ENCODE peak calls at places on chromosomes 1 and 21, in four cellular contexts. One of them, this sample, is unnamed.

GRCh38 chr1:44786138-44786840 is 1.7 kb downstream of the BEST4 start:
- DNase-seq in fibroblast of mammary gland: peak; percentile 58
- DNase-seq in WERI-Rb-1: peak; percentile 70
- DNase-seq in posterior cingulate gyrus: no peak
- DNase-seq in this sample: peak; percentile 75

GRCh38 chr1:154906621-154907081 is 29.9 kb downstream of the PMVK start:
- DNase-seq in fibroblast of mammary gland: peak; percentile 26
- DNase-seq in WERI-Rb-1: no peak
- DNase-seq in posterior cingulate gyrus: no peak
- DNase-seq in this sample: no peak

GRCh38 chr21:25862596-25862995 is 127.8 kb downstream of the GABPA start:
- DNase-seq in fibroblast of mammary gland: peak; percentile 47
- DNase-seq in WERI-Rb-1: peak; percentile 19
- DNase-seq in posterior cingulate gyrus: no peak
- DNase-seq in this sample: peak; percentile 31

GRCh38 chr1:226692868-226693267 is 46.2 kb downstream of the ITPKB start:
- DNase-seq in fibroblast of mammary gland: no peak
- DNase-seq in WERI-Rb-1: no peak
- DNase-seq in posterior cingulate gyrus: no peak
- DNase-seq in this sample: no peak

GRCh38 chr21:16678479-16678878 is 834.4 kb upstream of the CXADR start:
- DNase-seq in fibroblast of mammary gland: no peak
- DNase-seq in WERI-Rb-1: no peak
- DNase-seq in posterior cingulate gyrus: no peak
- DNase-seq in this sample: no peak

GRCh38 chr1:43285269-43285986 is at the start of gene C1orf210:
- DNase-seq in fibroblast of mammary gland: no peak
- DNase-seq in WERI-Rb-1: no peak
- DNase-seq in posterior cingulate gyrus: no peak
- DNase-seq in this sample: no peak

GRCh38 chr1:101356013-101356412 is 119.2 kb downstream of the S1PR1 start:
- DNase-seq in fibroblast of mammary gland: no peak
- DNase-seq in WERI-Rb-1: no peak
- DNase-seq in posterior cingulate gyrus: no peak
- DNase-seq in this sample: no peak

GRCh38 chr1:34763142-34763781 is 3.7 kb downstream of the GJB4 start:
- DNase-seq in fibroblast of mammary gland: peak; percentile 9
- DNase-seq in WERI-Rb-1: no peak
- DNase-seq in posterior cingulate gyrus: no peak
- DNase-seq in this sample: no peak

GRCh38 chr1:2041887-2042286 is 8.3 kb upstream of the PRKCZ start:
- DNase-seq in fibroblast of mammary gland: no peak
- DNase-seq in WERI-Rb-1: no peak
- DNase-seq in posterior cingulate gyrus: no peak
- DNase-seq in this sample: no peak

GRCh38 chr1:113190078-113190477 is 117.1 kb downstream of the LRIG2 start:
- DNase-seq in fibroblast of mammary gland: no peak
- DNase-seq in WERI-Rb-1: no peak
- DNase-seq in posterior cingulate gyrus: no peak
- DNase-seq in this sample: no peak